ENCODE peak calls at places on chromosomes 7 and 10, in four cellular contexts. G is AG10803, X is A549, T is H9. A is an unnamed sample.

GRCh38 chr10:70598857-70599295 is 3.7 kb downstream of the PRF1 start:
- DNase-seq in G (no peak), X (no peak), T (no peak), A (no peak)

GRCh38 chr10:132185601-132186487 is 904 bp upstream of the DPYSL4 start:
- DNase-seq in G (peak; percentile 8), X (no peak), T (peak; percentile 62), A (no peak)

GRCh38 chr7:108650487-108650886 is 80.8 kb downstream of the DNAJB9 start:
- DNase-seq in G (peak; percentile 13), X (no peak), T (no peak), A (no peak)

GRCh38 chr7:123075838-123076462 is 80.5 kb upstream of the TAS2R16 start:
- DNase-seq in G (no peak), X (no peak), T (no peak), A (no peak)

GRCh38 chr10:35822316-35822715 is 180.2 kb upstream of the FZD8 start:
- DNase-seq in G (peak; percentile 82), X (no peak), T (peak; percentile 84), A (peak; percentile 95)

GRCh38 chr7:20114463-20114862 is 102.7 kb downstream of the MACC1 start:
- DNase-seq in G (peak; percentile 58), X (no peak), T (no peak), A (no peak)

GRCh38 chr7:43193905-43194304 is 81.5 kb downstream of the HECW1 start:
- DNase-seq in G (no peak), X (no peak), T (peak; percentile 52), A (no peak)

GRCh38 chr10:100874702-100875483 is 37.9 kb upstream of the SLF2 start:
- DNase-seq in G (no peak), X (no peak), T (no peak), A (no peak)

GRCh38 chr7:123624527-123625183 is 23.0 kb downstream of the ASB15 start:
- DNase-seq in G (peak; percentile 3), X (peak; percentile 48), T (peak; percentile 79), A (no peak)

GRCh38 chr10:86662186-86663045 is 5.9 kb upstream of the LDB3 start:
- DNase-seq in G (no peak), X (no peak), T (no peak), A (no peak)

GRCh38 chr10:19767876-19768275 is 48.4 kb upstream of the PLXDC2 start:
- DNase-seq in G (no peak), X (no peak), T (peak; percentile 70), A (no peak)

GRCh38 chr7:92717982-92718716 is 118.2 kb downstream of the CDK6 start:
- DNase-seq in G (peak; percentile 49), X (peak; percentile 31), T (no peak), A (peak; percentile 79)

GRCh38 chr10:114681542-114681941 is 23.5 kb upstream of the ABLIM1 start:
- DNase-seq in G (no peak), X (no peak), T (no peak), A (no peak)

GRCh38 chr10:8575551-8576100 is 521.1 kb downstream of the GATA3 start:
- DNase-seq in G (no peak), X (no peak), T (no peak), A (no peak)

GRCh38 chr7:114759347-114760062 is 162.4 kb upstream of the MDFIC start:
- DNase-seq in G (peak; percentile 4), X (no peak), T (no peak), A (no peak)

GRCh38 chr7:4661871-4662270 is 20.2 kb upstream of the FOXK1 start:
- DNase-seq in G (peak; percentile 28), X (no peak), T (no peak), A (no peak)

GRCh38 chr7:135114622-135115021 is 33.2 kb upstream of the TMEM140 start:
- DNase-seq in G (no peak), X (no peak), T (no peak), A (no peak)

GRCh38 chr7:151769189-151769821 is 107.6 kb downstream of the PRKAG2 start:
- DNase-seq in G (no peak), X (no peak), T (no peak), A (no peak)

GRCh38 chr10:47288236-47288635 is 11.8 kb upstream of the GDF10 start:
- DNase-seq in G (no peak), X (no peak), T (no peak), A (no peak)

GRCh38 chr10:9605231-9605630 is 1412.4 kb upstream of the CELF2 start:
- DNase-seq in G (no peak), X (no peak), T (no peak), A (no peak)

GRCh38 chr7:117564080-117564479 is 84.3 kb downstream of the CFTR start:
- DNase-seq in G (no peak), X (no peak), T (no peak), A (no peak)

GRCh38 chr7:149774237-149775175 is 1.1 kb upstream of the ZNF467 start:
- DNase-seq in G (no peak), X (no peak), T (peak; percentile 59), A (no peak)

GRCh38 chr7:22147868-22148267 is 202.2 kb upstream of the CDCA7L start:
- DNase-seq in G (no peak), X (no peak), T (no peak), A (no peak)

GRCh38 chr10:90885176-90885575 is 13.4 kb downstream of the RPP30 start:
- DNase-seq in G (peak; percentile 82), X (no peak), T (no peak), A (no peak)

GRCh38 chr10:118481871-118482270 is 113.6 kb downstream of the PRLHR start:
- DNase-seq in G (no peak), X (no peak), T (no peak), A (no peak)

GRCh38 chr7:55349126-55349525 is 16.0 kb upstream of the LANCL2 start:
- DNase-seq in G (peak; percentile 25), X (no peak), T (no peak), A (no peak)

DNA sequence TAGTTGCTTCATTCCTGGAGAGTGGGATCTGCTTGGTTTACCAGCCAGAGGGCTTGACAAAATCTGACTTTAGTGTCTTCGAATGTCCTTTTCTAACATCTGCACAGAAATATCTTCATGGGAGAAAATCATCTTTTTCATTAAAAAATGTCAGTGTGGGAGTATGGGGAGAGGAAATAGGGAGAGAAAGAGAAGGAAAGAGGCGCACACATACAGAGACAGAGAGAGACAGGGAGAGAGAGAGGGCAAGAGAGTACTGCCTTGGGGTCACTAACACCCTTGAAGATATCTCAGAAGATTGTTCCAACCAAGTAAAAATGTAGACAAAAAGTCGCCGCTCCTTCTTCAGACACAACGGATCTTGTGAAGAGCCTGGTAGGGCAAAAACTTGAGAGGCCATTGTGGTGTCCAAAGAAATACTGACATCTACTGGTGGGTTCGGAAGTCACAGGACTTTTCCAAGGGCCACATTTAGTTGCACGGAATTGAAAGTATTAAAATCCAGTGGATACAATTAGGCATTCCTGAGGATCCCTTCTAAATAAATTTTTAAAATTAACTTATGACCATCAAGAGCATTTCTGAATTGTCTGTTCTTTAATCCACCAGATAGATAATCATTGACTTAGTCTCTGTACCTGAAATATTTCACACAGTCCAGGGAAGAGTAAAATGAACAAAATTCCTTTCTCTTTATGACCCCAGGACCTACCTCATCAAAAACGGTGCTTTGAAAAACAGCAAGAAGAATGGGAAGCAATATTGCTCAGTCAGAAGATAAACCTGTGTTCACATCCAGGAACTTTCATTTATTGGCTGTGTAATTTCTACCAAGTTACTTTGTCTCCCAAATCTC is 29.7 kb downstream of the VIM start:
- DNase-seq in G (peak; percentile 82), X (peak; percentile 52), T (peak; percentile 42), A (no peak)
- TF ChIP-seq CTCF in G (peak; percentile 88), X (peak; percentile 96), T (peak; percentile 92), A (peak; percentile 73)

GRCh38 chr10:88114368-88114767 is 250.9 kb downstream of the PTEN start:
- DNase-seq in G (no peak), X (peak; percentile 62), T (peak; percentile 73), A (no peak)

GRCh38 chr10:88115406-88115805 is 252.0 kb downstream of the PTEN start:
- DNase-seq in G (no peak), X (no peak), T (no peak), A (no peak)

GRCh38 chr10:88113232-88113631 is 249.8 kb downstream of the PTEN start:
- DNase-seq in G (peak; percentile 28), X (no peak), T (no peak), A (no peak)

GRCh38 chr10:88115968-88116367 is 252.5 kb downstream of the PTEN start:
- DNase-seq in G (peak; percentile 76), X (no peak), T (no peak), A (no peak)

DNA sequence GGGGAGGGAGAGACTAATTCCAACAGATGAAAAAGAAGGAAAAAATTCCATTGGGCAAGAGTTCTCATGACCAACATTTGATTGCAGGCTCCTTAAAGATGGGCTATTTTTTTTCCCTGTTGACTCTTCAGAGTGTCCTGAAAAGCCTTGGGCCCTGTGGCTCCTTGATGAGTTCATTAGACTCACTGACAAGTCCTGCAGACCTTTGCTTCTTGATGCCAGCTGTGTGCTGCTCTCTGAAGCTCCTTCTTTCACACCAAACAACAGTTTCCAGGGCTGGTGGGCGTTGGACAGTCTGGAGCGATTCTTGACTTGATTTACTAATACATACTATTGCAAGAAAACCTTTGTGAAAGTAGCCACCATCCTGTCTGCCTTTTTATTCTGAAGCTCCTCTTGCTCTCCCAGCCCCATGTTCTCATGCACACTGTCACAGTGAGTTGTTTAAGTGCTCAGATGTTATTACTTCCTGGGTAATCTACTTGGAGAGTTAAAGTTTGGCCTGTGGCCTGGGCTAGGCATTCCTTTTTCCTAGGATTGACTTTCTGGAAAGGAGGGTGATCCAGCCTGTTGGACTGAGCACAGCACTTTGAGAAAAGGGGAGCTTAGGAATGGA is 250.3 kb downstream of the PTEN start:
- DNase-seq in G (peak; percentile 21), X (no peak), T (no peak), A (no peak)
- TF ChIP-seq CTCF in G (no peak), X (no peak), T (no peak), A (no peak)

DNA sequence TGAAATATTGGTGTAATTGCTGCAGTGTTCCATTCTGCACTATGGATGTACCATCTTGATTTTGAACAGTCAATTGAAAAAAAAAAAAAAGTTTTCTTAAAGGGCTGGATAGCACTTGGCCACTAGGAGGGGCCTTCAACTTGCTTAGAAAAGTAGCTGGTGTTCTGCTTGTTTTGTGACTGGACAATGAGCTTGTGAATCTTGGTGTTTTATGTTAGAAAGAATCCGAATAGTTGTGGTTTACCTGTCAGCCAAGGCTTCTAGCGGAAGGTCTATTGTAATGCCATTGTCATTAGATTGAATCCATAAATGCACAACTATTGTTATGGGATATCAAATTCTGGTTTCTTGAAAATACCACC is 77.1 kb downstream of the BMPER start:
- DNase-seq in G (no peak), X (no peak), T (no peak), A (no peak)
- TF ChIP-seq CTCF in G (peak; percentile 82), X (peak; percentile 50), T (peak; percentile 76), A (no peak)

GRCh38 chr7:142323706-142324105 is 65.8 kb upstream of the PRSS58 start:
- DNase-seq in G (no peak), X (peak; percentile 17), T (peak; percentile 88), A (peak; percentile 68)
- TF ChIP-seq CTCF in G (no peak), X (peak; percentile 17), T (peak; percentile 88), A (no peak)

DNA sequence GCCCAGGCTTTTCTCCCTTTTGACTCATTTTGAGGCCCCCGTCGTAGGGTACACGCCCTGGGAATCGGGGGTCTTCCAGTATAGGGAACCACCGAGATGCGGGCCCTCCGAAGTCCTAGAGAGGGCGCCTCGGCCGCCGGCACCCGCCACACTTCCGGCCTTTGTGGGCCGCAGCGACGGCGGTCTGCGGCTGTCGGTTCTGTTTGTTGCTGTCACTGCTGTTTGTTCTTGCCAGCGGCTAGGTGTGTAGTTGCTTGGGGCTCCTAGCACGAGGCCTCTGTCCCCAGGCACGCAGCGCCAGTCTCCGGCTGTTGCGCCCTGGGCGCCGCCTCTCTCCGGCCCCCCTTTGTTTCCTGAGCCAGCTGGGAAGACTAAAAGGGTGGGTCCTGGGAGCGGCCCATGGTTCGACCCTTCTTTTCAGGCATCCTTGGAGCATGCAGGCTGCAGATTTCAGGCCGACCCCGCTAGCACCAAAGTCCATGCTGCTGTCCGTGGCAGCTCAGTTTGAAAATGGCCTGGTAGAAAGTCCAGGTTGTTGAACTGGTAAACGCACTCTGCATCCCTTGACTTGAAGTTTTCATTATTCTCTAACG is 17.8 kb upstream of the ZKSCAN1 start:
- DNase-seq in G (peak; percentile 23), X (no peak), T (peak; percentile 67), A (no peak)
- TF ChIP-seq CTCF in G (no peak), X (no peak), T (peak; percentile 36), A (no peak)